ENCODE peak calls at places on chromosomes 13 and 19, in five cellular contexts. J is WTC11, F is H1, R is HepG2, M is GM12878. N is an unnamed sample.

GRCh38 chr13:80923907-80924306 is 583.0 kb upstream of the SPRY2 start:
- DNase-seq in J (peak), M (no peak), R (no peak), F (no peak), N (no peak)

GRCh38 chr19:43768273-43769050 is 12.3 kb downstream of the KCNN4 start:
- DNase-seq in M (no peak), F (no peak), J (no peak), R (no peak), N (no peak)

GRCh38 chr19:11091343-11092153 is 2.3 kb downstream of the LDLR start:
- DNase-seq in F (no peak), J (no peak), M (no peak), R (peak), N (peak)

GRCh38 chr19:38904463-38905185 is 4.9 kb downstream of the NFKBIB start:
- DNase-seq in M (no peak), F (no peak), J (no peak), R (no peak), N (no peak)

GRCh38 chr13:45321230-45321629 is 19.8 kb downstream of the TPT1 start:
- DNase-seq in M (no peak), F (no peak), R (no peak), J (no peak), N (no peak)

GRCh38 chr13:112653821-112654220 is 36.0 kb upstream of the ATP11A start:
- DNase-seq in J (no peak), M (no peak), R (no peak), F (no peak), N (no peak)

GRCh38 chr19:11363881-11364280 is 8.6 kb downstream of the PLPPR2 start:
- DNase-seq in R (no peak), M (no peak), F (no peak), J (no peak), N (no peak)

GRCh38 chr19:16618248-16618647 is 9.8 kb downstream of the MED26 start:
- DNase-seq in R (no peak), M (no peak), F (no peak), J (no peak), N (no peak)

GRCh38 chr13:113152894-113153809 is 5.3 kb upstream of the PROZ start:
- DNase-seq in R (peak), M (no peak), J (peak), F (peak), N (peak)

GRCh38 chr19:42325896-42326771 is 699 bp downstream of the MEGF8 start:
- DNase-seq in J (peak), R (no peak), M (no peak), F (no peak), N (peak)

GRCh38 chr13:74129500-74130144 is 4.6 kb downstream of the KLF12 start:
- DNase-seq in F (no peak), M (no peak), R (no peak), J (no peak), N (peak)

GRCh38 chr19:33241530-33242101 is 16.0 kb upstream of the SLC7A10 start:
- DNase-seq in F (peak), R (no peak), J (peak), M (no peak), N (peak)

GRCh38 chr19:4732680-4733114 is 9.1 kb upstream of the DPP9 start:
- DNase-seq in F (peak), M (no peak), J (peak), R (peak), N (peak)

GRCh38 chr19:48635263-48635965 is 1.8 kb downstream of the DBP start:
- DNase-seq in J (peak), F (peak), M (no peak), R (no peak), N (peak)

GRCh38 chr13:30580852-30581502 is 36.7 kb upstream of the USPL1 start:
- DNase-seq in F (no peak), M (no peak), J (no peak), R (no peak), N (no peak)

GRCh38 chr13:88823114-88823513 is 1151.9 kb downstream of the SLITRK5 start:
- DNase-seq in M (no peak), R (no peak), J (no peak), F (no peak), N (no peak)

GRCh38 chr13:110390572-110390971 is 83.5 kb downstream of the COL4A2 start:
- DNase-seq in F (no peak), R (no peak), J (no peak), M (no peak), N (no peak)

GRCh38 chr19:15292847-15293582 is 39.3 kb downstream of the BRD4 start:
- DNase-seq in J (no peak), M (no peak), F (no peak), R (no peak), N (no peak)

GRCh38 chr19:13012690-13013608 is 17.7 kb downstream of the NFIX start:
- DNase-seq in J (peak), F (no peak), M (no peak), R (peak), N (peak)

GRCh38 chr13:30581582-30581981 is 36.1 kb upstream of the USPL1 start:
- DNase-seq in M (no peak), R (peak), J (no peak), F (no peak), N (peak)

GRCh38 chr19:51099070-51099382 is 9.2 kb downstream of the CTU1 start:
- DNase-seq in F (no peak), M (no peak), R (no peak), J (no peak), N (no peak)

GRCh38 chr19:51097796-51098195 is 10.4 kb downstream of the CTU1 start:
- DNase-seq in J (no peak), R (no peak), M (no peak), F (no peak), N (no peak)

GRCh38 chr19:51097166-51097736 is 11.0 kb downstream of the CTU1 start:
- DNase-seq in F (peak), M (no peak), R (peak), J (peak), N (peak)

GRCh38 chr19:51096473-51097165 is 11.6 kb downstream of the CTU1 start:
- DNase-seq in F (no peak), J (no peak), R (no peak), M (no peak), N (no peak)

GRCh38 chr19:51098366-51099069 is 9.7 kb downstream of the CTU1 start:
- DNase-seq in J (no peak), F (no peak), M (no peak), R (no peak), N (no peak)
- TF ChIP-seq ATF2 in J (no peak), F (no peak), M (no peak), R (no peak), N (no peak)

DNA sequence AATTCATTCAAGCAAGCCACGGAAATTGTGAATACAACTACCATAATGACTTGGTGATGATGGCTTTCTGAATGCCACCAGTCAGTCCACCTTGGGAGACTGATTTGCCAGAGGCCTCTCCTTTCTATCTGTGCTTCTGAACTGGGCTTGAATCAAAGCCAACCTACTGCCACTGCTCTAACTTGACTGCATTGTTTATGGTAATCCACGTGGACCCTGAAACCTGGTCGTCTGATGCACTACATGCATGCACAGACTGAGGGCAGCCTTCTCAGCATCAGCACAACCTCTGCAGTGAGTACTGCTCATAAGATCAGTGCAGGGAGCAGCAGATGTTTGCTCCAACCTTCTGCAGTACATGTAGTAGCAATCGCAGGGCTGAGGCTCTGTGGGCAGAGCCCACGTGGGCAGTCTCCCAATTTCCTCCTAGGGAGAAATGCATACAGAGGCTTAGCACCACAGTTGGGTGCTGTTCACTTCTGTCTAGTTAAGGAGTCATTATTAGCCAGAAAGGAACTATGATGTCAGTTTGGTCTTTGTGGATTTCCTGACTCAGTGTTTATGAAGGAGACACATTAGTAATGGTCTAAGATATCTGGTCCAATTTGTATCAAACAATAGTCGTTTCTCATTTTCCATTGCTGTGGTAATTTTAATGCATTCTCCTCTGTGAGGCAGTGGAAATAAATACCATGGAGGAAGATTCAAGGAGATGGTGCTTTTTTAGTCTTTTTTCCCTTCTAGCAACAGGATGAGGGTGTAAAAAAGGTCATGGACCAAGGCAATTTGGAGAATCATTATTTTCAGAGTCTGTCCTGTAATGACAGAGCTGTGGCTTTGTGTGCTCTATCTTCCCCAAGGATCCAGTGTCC is 82.5 kb downstream of the AKAP11 start:
- DNase-seq in J (peak), F (no peak), R (no peak), M (peak), N (no peak)
- TF ChIP-seq ATF2 in J (no peak), F (no peak), R (no peak), M (peak), N (no peak)

DNA sequence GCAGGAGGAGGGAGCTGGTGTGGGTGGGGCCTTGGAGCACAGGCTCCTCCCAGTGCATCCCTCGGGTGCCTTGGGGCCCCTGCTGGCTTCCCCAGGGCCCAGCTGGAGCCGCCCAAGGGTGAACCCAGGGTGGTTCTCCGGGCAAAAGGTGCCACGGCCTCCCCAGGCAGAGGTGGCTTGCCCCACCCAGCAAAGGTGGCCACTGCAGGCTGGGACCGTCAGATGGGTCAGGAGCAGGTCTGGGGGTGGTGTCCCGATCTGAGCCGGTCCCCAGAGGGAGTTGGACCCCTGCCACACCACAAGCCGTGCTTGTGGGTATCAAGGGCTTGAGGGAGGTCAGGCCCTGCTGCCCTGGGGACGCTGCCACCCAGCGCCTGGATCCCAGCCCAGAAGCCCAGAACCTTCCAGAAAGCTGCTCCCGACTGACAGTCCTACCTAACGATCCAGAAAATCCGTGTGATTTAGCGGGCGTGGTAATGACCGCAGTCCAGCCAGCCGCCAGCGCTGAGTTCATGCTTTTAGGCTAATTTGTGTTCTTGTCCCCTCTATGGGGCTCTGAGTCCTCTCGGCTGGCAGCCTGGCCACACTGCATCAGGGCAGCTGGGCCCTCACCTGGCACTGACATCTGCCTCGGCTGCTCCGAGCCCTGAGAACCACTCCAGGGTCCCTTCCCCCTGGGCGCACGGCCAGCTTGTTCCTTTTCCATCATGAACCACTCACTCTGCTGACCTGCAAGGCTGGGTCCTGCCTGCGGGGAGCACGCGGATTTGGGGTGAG is 5.0 kb upstream of the GRIN3B start:
- DNase-seq in J (no peak), M (no peak), R (no peak), F (no peak), N (no peak)
- TF ChIP-seq ATF2 in J (no peak), M (no peak), R (no peak), F (no peak), N (no peak)

GRCh38 chr19:28224441-28224840 is 988.5 kb downstream of the UQCRFS1 start:
- DNase-seq in J (no peak), M (no peak), F (no peak), R (no peak), N (no peak)
- TF ChIP-seq ATF2 in J (no peak), M (no peak), F (no peak), R (no peak), N (no peak)